ENCODE peak calls at places on chromosomes 12 and 14, in five cellular contexts. One of them, this sample, is unnamed.

GRCh38 chr12:114163766-114164165 is 197.6 kb upstream of the RBM19 start:
- DNase-seq in NCI-H1436: no peak
- DNase-seq in nucleus accumbens: no peak
- DNase-seq in activated CD8-positive, alpha-beta memory T cell treated with anti-CD3 and anti-CD28 coated beads for 1 hour: no peak
- DNase-seq in CD4-positive, alpha-beta T cell: no peak
- DNase-seq in this sample: no peak

GRCh38 chr12:52171950-52172512 is 19.8 kb downstream of the KRT80 start:
- DNase-seq in CD4-positive, alpha-beta T cell: no peak
- DNase-seq in NCI-H1436: no peak
- DNase-seq in nucleus accumbens: no peak
- DNase-seq in activated CD8-positive, alpha-beta memory T cell treated with anti-CD3 and anti-CD28 coated beads for 1 hour: no peak
- DNase-seq in this sample: no peak

GRCh38 chr12:41684997-41685396 is 459.7 kb downstream of the GXYLT1 start:
- DNase-seq in activated CD8-positive, alpha-beta memory T cell treated with anti-CD3 and anti-CD28 coated beads for 1 hour: no peak
- DNase-seq in CD4-positive, alpha-beta T cell: no peak
- DNase-seq in NCI-H1436: no peak
- DNase-seq in nucleus accumbens: no peak
- DNase-seq in this sample: no peak

GRCh38 chr12:46843811-46844210 is 18.0 kb upstream of the SLC38A4 start:
- DNase-seq in NCI-H1436: no peak
- DNase-seq in activated CD8-positive, alpha-beta memory T cell treated with anti-CD3 and anti-CD28 coated beads for 1 hour: no peak
- DNase-seq in CD4-positive, alpha-beta T cell: no peak
- DNase-seq in nucleus accumbens: no peak
- DNase-seq in this sample: no peak

GRCh38 chr14:63996575-63997220 is 143.9 kb downstream of the SYNE2 start:
- DNase-seq in nucleus accumbens: no peak
- DNase-seq in NCI-H1436: no peak
- DNase-seq in activated CD8-positive, alpha-beta memory T cell treated with anti-CD3 and anti-CD28 coated beads for 1 hour: no peak
- DNase-seq in CD4-positive, alpha-beta T cell: no peak
- DNase-seq in this sample: no peak

GRCh38 chr14:51546603-51547258 is 105.0 kb upstream of the FRMD6 start:
- DNase-seq in activated CD8-positive, alpha-beta memory T cell treated with anti-CD3 and anti-CD28 coated beads for 1 hour: no peak
- DNase-seq in CD4-positive, alpha-beta T cell: no peak
- DNase-seq in nucleus accumbens: no peak
- DNase-seq in NCI-H1436: peak; percentile 42
- DNase-seq in this sample: no peak

GRCh38 chr14:93967637-93968250 is 8.6 kb downstream of the ASB2 start:
- DNase-seq in nucleus accumbens: no peak
- DNase-seq in CD4-positive, alpha-beta T cell: no peak
- DNase-seq in NCI-H1436: no peak
- DNase-seq in activated CD8-positive, alpha-beta memory T cell treated with anti-CD3 and anti-CD28 coated beads for 1 hour: no peak
- DNase-seq in this sample: no peak

GRCh38 chr12:106999444-106999843 is 12.5 kb upstream of the MTERF2 start:
- DNase-seq in CD4-positive, alpha-beta T cell: no peak
- DNase-seq in nucleus accumbens: no peak
- DNase-seq in activated CD8-positive, alpha-beta memory T cell treated with anti-CD3 and anti-CD28 coated beads for 1 hour: no peak
- DNase-seq in NCI-H1436: no peak
- DNase-seq in this sample: no peak

GRCh38 chr12:54586620-54587019 is 1.8 kb downstream of the PPP1R1A start:
- DNase-seq in activated CD8-positive, alpha-beta memory T cell treated with anti-CD3 and anti-CD28 coated beads for 1 hour: no peak
- DNase-seq in NCI-H1436: no peak
- DNase-seq in nucleus accumbens: no peak
- DNase-seq in CD4-positive, alpha-beta T cell: no peak
- DNase-seq in this sample: no peak

GRCh38 chr12:56014205-56014604 is 6.6 kb upstream of the IKZF4 start:
- DNase-seq in NCI-H1436: no peak
- DNase-seq in nucleus accumbens: no peak
- DNase-seq in CD4-positive, alpha-beta T cell: no peak
- DNase-seq in activated CD8-positive, alpha-beta memory T cell treated with anti-CD3 and anti-CD28 coated beads for 1 hour: no peak
- DNase-seq in this sample: no peak

GRCh38 chr14:61562321-61563161 is 132.8 kb upstream of the HIF1A start:
- DNase-seq in nucleus accumbens: no peak
- DNase-seq in activated CD8-positive, alpha-beta memory T cell treated with anti-CD3 and anti-CD28 coated beads for 1 hour: no peak
- DNase-seq in CD4-positive, alpha-beta T cell: no peak
- DNase-seq in NCI-H1436: no peak
- DNase-seq in this sample: no peak

This sample was measured in CD8-positive, alpha-beta T cell.